ENCODE peak calls at places on chromosomes 3 and 15, in eight cellular contexts. B is WTC11; L is AG09319; V is Kasumi-1; U is cardiac muscle cell; S is RPMI7951; D is NCI-H345; P is activated T-cell treated with anti-CD3 and anti-CD28 coated beads, Interleukin-2, amount 50 U/mL, for 1 hour. K is an unnamed sample.

GRCh38 chr3:125129512-125129962 is 73.7 kb upstream of the HEG1 start:
- DNase-seq in U (peak), D (peak), S (peak), V (no peak), L (peak), B (no peak), P (no peak), K (no peak)

GRCh38 chr15:81410318-81410753 is 36.3 kb upstream of the TMC3 start:
- DNase-seq in V (peak), D (peak), L (peak), P (peak), B (peak), U (peak), S (peak), K (peak)

GRCh38 chr15:65824031-65824743 is 32.1 kb upstream of the DENND4A start:
- DNase-seq in U (peak), S (peak), B (peak), V (peak), D (peak), P (no peak), L (no peak), K (peak)

GRCh38 chr3:27905625-27906024 is 183.5 kb upstream of the EOMES start:
- DNase-seq in P (peak), L (no peak), B (no peak), S (no peak), D (no peak), V (no peak), U (no peak), K (no peak)

GRCh38 chr3:145623349-145623748 is 537.6 kb downstream of the PLOD2 start:
- DNase-seq in P (no peak), B (no peak), U (no peak), L (no peak), D (no peak), S (no peak), V (no peak), K (no peak)

GRCh38 chr3:39499651-39500273 is 32.3 kb downstream of the MOBP start:
- DNase-seq in U (no peak), B (no peak), V (no peak), D (no peak), S (no peak), L (no peak), P (no peak), K (no peak)

GRCh38 chr15:86183765-86184491 is 104.3 kb downstream of the AGBL1 start:
- DNase-seq in L (no peak), V (no peak), U (no peak), S (peak), P (no peak), D (no peak), B (no peak), K (no peak)

GRCh38 chr3:23834082-23834870 is 28.5 kb downstream of the UBE2E1 start:
- DNase-seq in P (no peak), L (no peak), D (no peak), V (peak), S (no peak), U (no peak), B (no peak), K (peak)

GRCh38 chr3:42451546-42452230 is 41.3 kb upstream of the LYZL4 start:
- DNase-seq in B (no peak), V (no peak), U (peak), P (no peak), S (peak), D (no peak), L (no peak), K (no peak)

GRCh38 chr3:40329081-40329480 is 19.6 kb downstream of the EIF1B start:
- DNase-seq in L (no peak), V (no peak), B (no peak), D (no peak), U (no peak), S (no peak), P (no peak), K (no peak)

GRCh38 chr3:69051796-69052566 is at the start of gene TMF1:
- DNase-seq in V (no peak), L (peak), D (no peak), S (peak), B (peak), U (peak), P (peak), K (peak)